ENCODE peak calls at places on chromosome 18, in four cellular contexts. Q is osteocyte; M is fibroblast of the conjunctiva; A is activated T-helper 9 cell treated with anti-CD3 and anti-CD28 coated beads, Interleukin-2, amount 50 U/mL, for 16 hours. R is an unnamed sample.

GRCh38 chr18:34870916-34871315 is 160.8 kb downstream of the DTNA start:
- DNase-seq in Q (no peak), M (no peak), A (no peak), R (no peak)

GRCh38 chr18:10398571-10398970 is 55.9 kb upstream of the APCDD1 start:
- DNase-seq in Q (no peak), M (no peak), A (no peak), R (no peak)

GRCh38 chr18:38688402-38688801 is 1122.8 kb upstream of the CELF4 start:
- DNase-seq in Q (no peak), M (no peak), A (no peak), R (no peak)

GRCh38 chr18:68484241-68484640 is 230.7 kb downstream of the TMX3 start:
- DNase-seq in Q (no peak), M (no peak), A (no peak), R (peak)

GRCh38 chr18:45856526-45856925 is 31.1 kb downstream of the SIGLEC15 start:
- DNase-seq in Q (no peak), M (peak), A (no peak), R (peak)

GRCh38 chr18:50594931-50595330 is 35.0 kb downstream of the MAPK4 start:
- DNase-seq in Q (no peak), M (no peak), A (no peak), R (peak)

GRCh38 chr18:70154591-70155194 is 50.8 kb downstream of the RTTN start:
- DNase-seq in Q (no peak), M (peak), A (no peak), R (peak)

GRCh38 chr18:77448046-77448445 is 198.4 kb downstream of the GALR1 start:
- DNase-seq in Q (no peak), M (no peak), A (no peak), R (no peak)

GRCh38 chr18:55430026-55430425 is 158.0 kb downstream of the TCF4 start:
- DNase-seq in Q (no peak), M (no peak), A (no peak), R (no peak)

GRCh38 chr18:28961669-28962228 is 784.8 kb upstream of the CDH2 start:
- DNase-seq in Q (no peak), M (peak), A (no peak), R (peak)

GRCh38 chr18:51437280-51438271 is 240.1 kb upstream of the MEX3C start:
- DNase-seq in Q (no peak), M (no peak), A (no peak), R (no peak)

GRCh38 chr18:68448736-68449135 is 266.2 kb downstream of the TMX3 start:
- DNase-seq in Q (no peak), M (no peak), A (no peak), R (peak)

R was measured in iris pigment epithelial cell.